ENCODE peak calls at places on chromosomes 4 and X, in ten cellular contexts. V, X, F, J, B, A, R, W, U and P are unnamed samples.
A peak's percentile ranks its signal among the peaks of the same experiment; 100 is the strongest.

GRCh38 chrX:68652327-68652930 is 5.0 kb downstream of the STARD8 start:
- DNase-seq in V (no peak), X (peak; percentile 16), F (peak; percentile 57), J (no peak), B (no peak), A (peak; percentile 16), R (no peak), W (no peak), U (no peak), P (no peak)

GRCh38 chr4:8007581-8007980 is 67.9 kb upstream of the AFAP1 start:
- DNase-seq in V (no peak), X (no peak), F (no peak), J (no peak), B (no peak), A (no peak), R (no peak), W (no peak), U (no peak), P (no peak)

GRCh38 chr4:98659741-98660507 is 1.5 kb upstream of the TSPAN5 start:
- DNase-seq in V (no peak), X (no peak), F (peak; percentile 52), J (no peak), B (no peak), A (peak; percentile 58), R (peak; percentile 72), W (no peak), U (no peak), P (no peak)

GRCh38 chr4:54487491-54487890 is 170.3 kb upstream of the KIT start:
- DNase-seq in V (no peak), X (no peak), F (no peak), J (no peak), B (no peak), A (no peak), R (peak; percentile 66), W (no peak), U (no peak), P (no peak)

GRCh38 chr4:185933078-185933581 is 121.1 kb upstream of the SORBS2 start:
- DNase-seq in V (peak; percentile 6), X (no peak), F (peak; percentile 92), J (no peak), B (no peak), A (peak; percentile 81), R (peak; percentile 90), W (no peak), U (no peak), P (no peak)

GRCh38 chr4:122045533-122045932 is 93.7 kb upstream of the TRPC3 start:
- DNase-seq in V (no peak), X (no peak), F (peak; percentile 94), J (peak; percentile 81), B (peak; percentile 92), A (peak; percentile 90), R (peak; percentile 96), W (peak; percentile 75), U (no peak), P (no peak)

GRCh38 chr4:123568936-123569335 is 172.3 kb downstream of the SPRY1 start:
- DNase-seq in V (no peak), X (no peak), F (no peak), J (no peak), B (no peak), A (no peak), R (no peak), W (no peak), U (no peak), P (no peak)

GRCh38 chrX:43655961-43656494 is at the start of gene MAOA:
- DNase-seq in V (peak; percentile 12), X (no peak), F (peak; percentile 51), J (peak; percentile 28), B (peak; percentile 61), A (peak; percentile 26), R (no peak), W (no peak), U (no peak), P (no peak)

GRCh38 chr4:176981074-176981473 is 188.4 kb upstream of the VEGFC start:
- DNase-seq in V (no peak), X (no peak), F (peak; percentile 12), J (no peak), B (no peak), A (no peak), R (peak; percentile 54), W (no peak), U (no peak), P (no peak)

GRCh38 chr4:98290511-98290910 is 29.3 kb downstream of the RAP1GDS1 start:
- DNase-seq in V (no peak), X (no peak), F (peak; percentile 8), J (no peak), B (no peak), A (peak; percentile 73), R (no peak), W (no peak), U (no peak), P (no peak)

GRCh38 chrX:22952011-22952410 is 47.7 kb upstream of the DDX53 start:
- DNase-seq in V (no peak), X (no peak), F (peak; percentile 44), J (peak; percentile 2), B (no peak), A (peak; percentile 62), R (peak; percentile 18), W (no peak), U (no peak), P (no peak)

GRCh38 chrX:2500091-2500680 is 590 bp downstream of the DHRSX start:
- DNase-seq in V (peak; percentile 57), X (peak; percentile 68), F (peak; percentile 77), J (peak; percentile 29), B (no peak), A (peak; percentile 72), R (peak; percentile 49), W (no peak), U (peak; percentile 50), P (peak; percentile 7)

GRCh38 chr4:7854697-7855370 is 84.8 kb downstream of the AFAP1 start:
- DNase-seq in V (no peak), X (no peak), F (no peak), J (no peak), B (no peak), A (peak; percentile 69), R (no peak), W (no peak), U (no peak), P (no peak)

GRCh38 chr4:123632646-123633045 is 236.1 kb downstream of the SPRY1 start:
- DNase-seq in V (no peak), X (no peak), F (no peak), J (no peak), B (no peak), A (no peak), R (no peak), W (no peak), U (no peak), P (no peak)

GRCh38 chr4:57249083-57249482 is 138.9 kb upstream of the IGFBP7 start:
- DNase-seq in V (no peak), X (no peak), F (peak; percentile 62), J (no peak), B (no peak), A (peak; percentile 45), R (no peak), W (peak; percentile 30), U (no peak), P (no peak)

GRCh38 chr4:22500831-22501714 is 14.8 kb downstream of the ADGRA3 start:
- DNase-seq in V (no peak), X (no peak), F (peak; percentile 63), J (peak; percentile 72), B (no peak), A (peak; percentile 75), R (peak; percentile 73), W (no peak), U (no peak), P (no peak)